ENCODE peak calls at places on chromosomes 7 and 10, in seven cellular contexts. Q is stomach, A is uterus, R is brain microvascular endothelial cell, G is right atrium auricular region, H is dorsolateral prefrontal cortex, I is nephron progenitor cell. E is an unnamed sample.

GRCh38 chr7:43568529-43568928 is 14.4 kb upstream of the STK17A start:
- DNase-seq in Q (no peak), A (no peak), G (no peak), H (no peak), R (peak), I (no peak), E (no peak)

GRCh38 chr7:104956753-104957450 is 57.1 kb upstream of the KMT2E start:
- DNase-seq in A (no peak), H (no peak), Q (no peak), I (no peak), R (peak), G (no peak), E (no peak)

GRCh38 chr10:87976101-87976743 is 112.8 kb downstream of the PTEN start:
- DNase-seq in R (peak), Q (no peak), H (no peak), A (no peak), G (no peak), I (no peak), E (no peak)

GRCh38 chr7:45869426-45869825 is 3.5 kb downstream of the CCDC201 start:
- DNase-seq in R (no peak), A (no peak), Q (no peak), I (no peak), H (no peak), G (no peak), E (no peak)

GRCh38 chr7:98200364-98200763 is 10.9 kb upstream of the BHLHA15 start:
- DNase-seq in H (no peak), R (no peak), I (no peak), G (no peak), A (no peak), Q (no peak), E (no peak)

GRCh38 chr7:106568002-106568679 is 92.8 kb downstream of the CCDC71L start:
- DNase-seq in G (no peak), H (no peak), A (no peak), R (no peak), Q (no peak), I (no peak), E (no peak)

GRCh38 chr10:132422169-132422691 is 25.2 kb downstream of the PWWP2B start:
- DNase-seq in Q (no peak), H (no peak), G (no peak), A (no peak), R (no peak), I (no peak), E (peak)

GRCh38 chr10:76553700-76554470 is 1083.7 kb downstream of the KCNMA1 start:
- DNase-seq in I (no peak), A (no peak), G (no peak), H (no peak), R (no peak), Q (no peak), E (no peak)

GRCh38 chr7:100895956-100896742 is 461 bp upstream of the ACHE start:
- DNase-seq in A (no peak), Q (peak), I (peak), H (peak), R (no peak), G (no peak), E (peak)

GRCh38 chr10:60654813-60655464 is 123.3 kb upstream of the CDK1 start:
- DNase-seq in A (no peak), Q (no peak), H (no peak), I (no peak), G (no peak), R (peak), E (no peak)

GRCh38 chr7:5525271-5526189 is 101.9 kb upstream of the TNRC18 start:
- DNase-seq in H (no peak), G (no peak), A (no peak), Q (peak), R (no peak), I (no peak), E (no peak)

GRCh38 chr10:31081937-31082635 is 50.4 kb upstream of the ZNF438 start:
- DNase-seq in Q (no peak), H (no peak), G (no peak), R (no peak), I (no peak), A (no peak), E (no peak)

GRCh38 chr10:601356-601963 is 88.0 kb downstream of the DIP2C start:
- DNase-seq in H (no peak), G (no peak), R (no peak), Q (no peak), A (no peak), I (no peak), E (no peak)

GRCh38 chr10:598415-599170 is 90.9 kb downstream of the DIP2C start:
- DNase-seq in I (no peak), A (no peak), Q (no peak), H (no peak), R (peak), G (no peak), E (no peak)

GRCh38 chr10:600876-601275 is 88.6 kb downstream of the DIP2C start:
- DNase-seq in R (no peak), Q (peak), G (no peak), I (no peak), A (no peak), H (no peak), E (no peak)

GRCh38 chr10:599767-600166 is 89.7 kb downstream of the DIP2C start:
- DNase-seq in G (no peak), Q (no peak), I (no peak), R (no peak), A (no peak), H (no peak), E (no peak)

DNA sequence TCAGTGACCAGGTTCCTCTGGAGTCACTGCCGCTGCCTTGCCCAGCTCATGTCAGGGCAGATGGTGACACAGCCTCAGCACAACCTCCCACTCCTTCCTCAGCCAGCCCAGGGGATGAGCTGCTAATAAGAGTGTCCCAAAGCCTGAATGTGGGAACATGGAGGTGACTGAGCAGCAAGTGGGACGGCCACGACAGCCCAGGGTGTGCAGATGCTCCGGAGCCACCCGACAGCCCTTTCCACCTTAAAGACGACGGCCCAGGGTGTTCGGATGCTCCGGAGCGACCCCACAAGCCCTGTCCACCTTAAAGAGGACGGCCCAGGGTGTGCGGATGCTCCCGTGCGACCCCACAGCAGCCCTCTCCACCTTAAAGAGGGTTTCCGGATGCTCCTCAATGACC is 89.2 kb downstream of the DIP2C start:
- DNase-seq in H (no peak), A (no peak), G (no peak), R (no peak), I (no peak), Q (no peak), E (no peak)
- TF ChIP-seq CTCF in H (no peak), A (no peak), G (no peak), R (no peak), I (no peak), Q (no peak), E (no peak)

GRCh38 chr10:27248215-27248614 is 7.6 kb upstream of the ACBD5 start:
- DNase-seq in G (no peak), R (no peak), H (no peak), A (no peak), I (no peak), Q (no peak), E (no peak)

GRCh38 chr10:27251554-27251953 is 11.0 kb upstream of the ACBD5 start:
- DNase-seq in H (no peak), A (no peak), R (no peak), G (no peak), I (no peak), Q (no peak), E (no peak)

GRCh38 chr10:27256299-27256698 is 15.7 kb upstream of the ACBD5 start:
- DNase-seq in R (no peak), Q (no peak), G (no peak), I (no peak), A (no peak), H (no peak), E (peak)

GRCh38 chr10:27256790-27257189 is 16.2 kb upstream of the ACBD5 start:
- DNase-seq in I (no peak), A (no peak), G (no peak), Q (no peak), R (no peak), H (no peak), E (peak)

GRCh38 chr10:27252267-27253000 is 11.8 kb upstream of the ACBD5 start:
- DNase-seq in H (no peak), R (peak), I (peak), A (peak), G (no peak), Q (peak), E (peak)
- TF ChIP-seq CTCF in H (peak), R (peak), I (peak), A (peak), G (peak), Q (peak), E (peak)

GRCh38 chr10:173741-174140 is 38.5 kb downstream of the ZMYND11 start:
- DNase-seq in A (no peak), I (no peak), R (no peak), G (no peak), H (no peak), Q (no peak), E (no peak)

GRCh38 chr10:176677-177076 is 41.4 kb downstream of the ZMYND11 start:
- DNase-seq in A (no peak), Q (no peak), H (no peak), R (no peak), G (no peak), I (no peak), E (no peak)

GRCh38 chr10:178723-179122 is 43.5 kb downstream of the ZMYND11 start:
- DNase-seq in G (no peak), A (no peak), H (no peak), Q (no peak), R (no peak), I (no peak), E (no peak)

GRCh38 chr10:182441-183201 is 47.4 kb downstream of the ZMYND11 start:
- DNase-seq in H (no peak), G (no peak), Q (no peak), R (no peak), A (no peak), I (no peak), E (no peak)

DNA sequence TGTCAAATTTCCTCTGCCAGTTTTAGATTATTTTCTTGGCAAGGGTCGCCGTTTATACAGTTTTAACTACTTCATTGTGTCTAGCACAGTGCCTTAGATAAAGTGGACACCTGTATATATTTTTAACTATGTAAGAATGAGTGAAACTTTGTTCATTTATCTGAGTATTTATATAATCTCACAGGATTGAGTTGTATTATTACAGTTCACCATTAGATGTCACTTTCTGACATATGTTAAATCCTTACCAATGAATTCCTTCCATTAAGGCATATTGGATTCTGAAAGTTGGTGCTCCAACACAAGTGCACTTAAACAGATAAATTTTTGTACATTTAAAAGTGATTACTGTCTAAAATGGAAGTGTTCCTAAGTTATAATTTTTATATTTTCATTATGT is 43.0 kb downstream of the ZMYND11 start:
- DNase-seq in A (no peak), I (no peak), Q (no peak), G (no peak), H (no peak), R (no peak), E (no peak)
- TF ChIP-seq CTCF in A (peak), I (peak), Q (peak), G (peak), H (peak), R (no peak), E (peak)

DNA sequence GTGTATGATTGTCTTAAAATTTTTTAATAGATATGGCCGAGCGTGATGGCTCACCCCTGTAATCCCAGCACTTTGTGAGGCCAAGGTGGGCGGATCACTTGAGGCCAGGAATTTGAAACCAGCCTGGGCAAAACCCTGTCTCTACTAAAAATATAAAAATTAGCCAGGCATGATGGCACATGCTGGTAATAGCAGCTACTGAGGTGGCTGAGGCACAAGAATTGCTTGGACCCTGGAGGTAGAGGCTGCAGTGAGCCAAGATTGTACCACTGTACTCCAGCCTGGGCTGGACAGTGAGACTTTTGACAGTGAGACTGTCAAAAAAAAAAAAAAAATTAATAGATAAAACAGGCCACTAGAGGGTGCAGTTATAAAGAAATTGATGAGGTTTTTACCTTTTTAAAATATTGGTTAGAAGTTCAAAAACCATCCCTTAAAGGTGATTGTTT is 20.5 kb downstream of the NOM1 start:
- DNase-seq in H (no peak), A (no peak), R (no peak), G (no peak), Q (no peak), I (no peak), E (no peak)
- TF ChIP-seq CTCF in H (peak), A (no peak), R (peak), G (peak), Q (peak), I (peak), E (peak)

GRCh38 chr10:64733980-64734379 is 1212.8 kb downstream of the REEP3 start:
- DNase-seq in R (peak), H (no peak), I (peak), A (no peak), Q (peak), G (no peak), E (peak)
- TF ChIP-seq CTCF in R (peak), H (peak), I (peak), A (no peak), Q (peak), G (peak), E (peak)

DNA sequence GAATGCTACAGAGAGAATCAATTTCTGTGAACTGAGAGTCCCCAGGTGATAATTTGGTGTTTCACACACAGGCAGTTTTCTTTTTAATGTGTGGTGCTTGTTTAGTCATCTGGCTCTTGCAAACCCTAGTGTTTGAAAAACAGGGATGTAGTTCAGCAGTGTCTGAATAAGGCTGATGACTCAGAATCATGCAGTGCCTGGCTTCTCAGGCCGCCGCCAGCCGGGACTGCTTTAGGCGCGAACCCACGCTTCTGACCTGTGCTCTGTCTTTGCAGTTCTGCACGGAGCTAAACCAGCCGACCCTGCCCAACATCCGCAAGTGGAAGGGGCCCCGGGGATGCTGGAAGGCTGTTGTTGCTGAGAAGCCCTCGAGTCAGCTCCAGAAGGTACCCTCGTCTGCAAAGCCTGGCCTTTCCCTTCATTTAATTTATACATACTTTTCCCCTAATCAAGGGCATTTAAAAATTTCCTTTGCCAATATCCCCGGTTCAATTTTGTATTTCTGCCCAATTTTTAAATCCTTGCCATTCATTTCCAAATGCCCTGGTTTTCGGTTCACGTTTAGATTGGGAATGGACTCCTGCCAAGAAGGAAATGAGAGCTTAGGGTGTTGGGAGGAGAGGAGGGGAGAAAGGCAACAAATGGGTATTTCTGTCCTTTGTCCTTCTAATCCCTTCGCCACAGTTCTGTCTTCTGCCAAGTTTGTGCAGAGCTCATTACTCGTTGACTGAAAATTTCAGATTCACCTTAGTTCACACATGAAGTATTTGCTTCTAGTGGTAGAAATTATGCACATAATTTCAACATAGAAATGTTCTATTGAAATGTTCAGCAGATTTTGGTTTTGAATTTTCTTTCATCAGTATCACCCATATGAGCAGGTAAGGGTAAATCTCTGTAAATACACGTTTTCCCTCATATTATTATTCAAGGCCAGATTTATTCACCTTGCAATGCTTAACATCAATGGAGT is 108.5 kb upstream of the ANLN start:
- DNase-seq in Q (peak), G (peak), A (peak), I (peak), R (peak), H (peak), E (peak)
- TF ChIP-seq CTCF in Q (no peak), G (peak), A (no peak), I (no peak), R (peak), H (no peak), E (no peak)